ENCODE peak calls at places on chromosomes 16 and 17, in eight cellular contexts. X, Z, J, B, E, P, S and N are unnamed samples.

GRCh38 chr16:74261068-74261467 is 35.5 kb upstream of the PSMD7 start:
- DNase-seq in X (no peak), S (no peak), Z (peak; percentile 37), B (no peak), E (peak; percentile 39), J (peak; percentile 26), P (no peak), N (no peak)

GRCh38 chr17:20952183-20952582 is 90.6 kb downstream of the USP22 start:
- DNase-seq in X (no peak), J (no peak), Z (no peak), B (no peak), P (no peak), E (no peak), S (peak; percentile 51), N (no peak)

GRCh38 chr17:34420254-34420766 is 57.3 kb upstream of the CCL1 start:
- DNase-seq in J (peak; percentile 60), B (peak; percentile 73), X (peak; percentile 71), P (peak; percentile 43), S (peak; percentile 46), E (peak; percentile 61), Z (peak; percentile 24), N (peak; percentile 54)

GRCh38 chr17:65022751-65023421 is 33.7 kb downstream of the GNA13 start:
- DNase-seq in S (peak; percentile 97), B (no peak), E (peak; percentile 39), J (peak; percentile 76), X (peak; percentile 28), Z (no peak), P (no peak), N (peak; percentile 41)

GRCh38 chr17:42347198-42347597 is 41.0 kb downstream of the STAT3 start:
- DNase-seq in S (peak; percentile 77), B (peak; percentile 84), E (peak; percentile 86), X (peak; percentile 72), J (peak; percentile 90), Z (peak; percentile 55), P (peak; percentile 44), N (peak; percentile 91)

GRCh38 chr17:7213895-7214299 is 5.7 kb downstream of the DLG4 start:
- DNase-seq in S (peak; percentile 69), Z (no peak), P (peak; percentile 60), X (peak; percentile 84), J (peak; percentile 80), B (peak; percentile 92), E (peak; percentile 87), N (peak; percentile 81)

GRCh38 chr16:29662000-29662728 is 883 bp upstream of the SPN start:
- DNase-seq in S (no peak), Z (no peak), E (no peak), X (no peak), B (no peak), P (no peak), J (no peak), N (no peak)

GRCh38 chr16:60100371-60100770 is 1366.3 kb upstream of the GOT2 start:
- DNase-seq in X (no peak), B (no peak), S (no peak), J (no peak), P (no peak), Z (no peak), E (no peak), N (no peak)

GRCh38 chr17:76948726-76949342 is 80.6 kb downstream of the MGAT5B start:
- DNase-seq in P (no peak), J (no peak), E (no peak), S (no peak), X (no peak), Z (no peak), B (no peak), N (no peak)

GRCh38 chr16:60748366-60748765 is 1287.9 kb downstream of the CDH8 start:
- DNase-seq in X (no peak), B (no peak), Z (no peak), S (no peak), P (no peak), E (no peak), J (no peak), N (no peak)

GRCh38 chr16:89289428-89290395 is 72.2 kb downstream of the ZNF778 start:
- DNase-seq in B (peak; percentile 84), J (peak; percentile 68), X (peak; percentile 70), P (peak; percentile 59), S (peak; percentile 42), E (peak; percentile 66), Z (peak; percentile 75), N (peak; percentile 58)

GRCh38 chr17:74736423-74737298 is at the start of gene RAB37:
- DNase-seq in P (no peak), E (no peak), Z (peak; percentile 48), B (no peak), J (peak; percentile 44), X (no peak), S (no peak), N (no peak)

DNA sequence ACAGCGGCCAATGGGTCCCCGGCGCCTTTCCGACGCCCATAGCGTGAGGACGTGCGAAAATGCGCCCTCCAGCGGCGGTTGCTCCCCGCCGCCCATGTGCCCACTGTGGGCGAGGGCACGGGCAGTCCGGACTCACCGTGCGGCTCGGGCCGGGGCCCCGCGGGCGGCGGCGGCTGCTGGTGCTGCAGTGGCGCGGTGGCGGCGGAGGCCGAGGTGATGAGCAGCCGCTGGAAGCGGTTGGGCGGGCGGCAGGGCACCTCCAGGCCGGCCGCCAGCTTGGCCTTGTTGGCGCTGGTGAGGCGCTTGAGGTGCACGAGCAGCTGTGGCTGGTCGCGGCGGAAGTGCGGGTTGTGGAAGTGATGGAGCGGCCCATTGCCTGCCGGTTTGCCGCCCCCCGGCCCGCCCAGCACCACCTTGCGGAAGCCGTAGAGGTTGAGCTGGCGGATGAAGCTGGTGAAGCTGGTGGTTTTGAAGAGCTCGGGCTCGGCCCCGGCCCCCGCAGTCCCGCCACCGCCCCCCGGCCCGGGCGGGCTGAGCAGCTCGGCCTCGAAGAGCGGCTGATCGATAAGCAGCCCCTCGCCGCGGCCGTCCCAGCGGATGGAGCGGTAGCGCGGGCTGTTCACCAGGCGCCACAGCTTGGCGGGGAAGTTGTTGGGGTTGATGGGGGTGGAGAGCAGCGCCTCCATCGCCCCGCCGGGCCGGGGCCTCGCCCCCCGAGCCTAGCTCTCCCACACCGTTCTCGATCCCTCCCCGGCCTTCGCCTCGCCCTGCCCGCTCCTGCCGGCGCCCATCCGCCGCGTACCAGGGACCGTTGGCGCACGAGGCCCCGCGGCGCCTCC is at the start of gene HSF5:
- DNase-seq in S (no peak), X (peak; percentile 6), J (no peak), E (peak; percentile 3), P (no peak), Z (peak; percentile 28), B (no peak), N (no peak)
- H3K4me3 ChIP-seq in S (no peak within 1 kb of the TSS), X (no peak within 1 kb of the TSS), J (no peak within 1 kb of the TSS), E (no peak within 1 kb of the TSS), P (no peak within 1 kb of the TSS), Z (no peak within 1 kb of the TSS), B (peak within 1 kb of the TSS; percentile 23), N (no peak within 1 kb of the TSS)

GRCh38 chr16:87057291-87057881 is 259.8 kb downstream of the C16orf95 start:
- DNase-seq in E (peak; percentile 27), X (no peak), J (peak; percentile 33), Z (no peak), S (no peak), B (peak; percentile 24), P (no peak), N (no peak)
- TF ChIP-seq CTCF in E (peak; percentile 35), X (no peak), J (peak; percentile 35), Z (no peak), S (no peak), B (no peak), P (peak; percentile 17), N (peak; percentile 21)

GRCh38 chr16:26765087-26765486 is 301.6 kb upstream of the C16orf82 start:
- DNase-seq in B (no peak), J (peak; percentile 12), E (no peak), P (peak; percentile 13), S (no peak), X (no peak), Z (no peak), N (no peak)
- H3K4me3 ChIP-seq in B (no peak overlapping the region), J (no peak overlapping the region), E (no peak overlapping the region), P (no peak overlapping the region), S (no peak overlapping the region), X (no peak overlapping the region), Z (no peak overlapping the region), N (no peak overlapping the region)

GRCh38 chr16:6331770-6332169 is 1000.9 kb upstream of the RBFOX1 start:
- DNase-seq in Z (no peak), B (no peak), E (no peak), P (no peak), S (no peak), J (no peak), X (no peak), N (no peak)

GRCh38 chr16:6335072-6335471 is 997.6 kb upstream of the RBFOX1 start:
- DNase-seq in X (peak; percentile 3), Z (no peak), P (no peak), J (peak; percentile 1), B (no peak), E (no peak), S (no peak), N (no peak)
- TF ChIP-seq CTCF in X (peak; percentile 51), Z (peak; percentile 24), P (no peak), J (peak; percentile 38), B (no peak), E (peak; percentile 48), S (peak; percentile 31), N (peak; percentile 30)

DNA sequence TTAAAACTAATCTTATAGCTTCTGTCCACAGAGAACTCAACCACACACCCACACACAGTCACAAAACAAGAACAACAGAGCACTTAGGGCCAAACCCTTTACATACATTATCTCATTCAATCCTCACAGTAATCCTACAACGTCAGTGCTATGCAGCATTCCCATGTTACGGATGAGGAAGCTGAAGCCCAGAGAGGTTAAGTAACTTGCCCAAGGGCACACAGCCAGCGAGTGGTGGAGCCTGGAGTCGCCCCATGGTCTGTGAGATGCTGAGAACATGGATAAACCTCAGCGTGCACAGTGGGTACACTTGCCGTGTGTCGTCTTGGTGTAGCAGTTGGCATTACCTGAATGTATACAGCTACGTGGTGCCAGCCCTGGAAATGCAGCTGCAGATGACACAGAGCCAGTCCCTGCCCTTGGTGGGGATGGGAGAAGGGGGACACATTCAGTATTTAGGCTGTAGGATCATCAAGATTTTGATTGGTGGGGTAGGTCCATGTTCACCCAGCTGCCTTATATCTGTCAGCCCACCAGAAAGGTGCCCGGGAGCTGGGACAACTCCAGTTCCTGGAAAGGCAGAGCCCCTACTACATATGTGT is 177.0 kb downstream of the IRF8 start:
- DNase-seq in P (no peak), S (no peak), Z (no peak), E (no peak), B (peak; percentile 64), J (no peak), X (no peak), N (no peak)
- H3K4me3 ChIP-seq in P (no peak overlapping the region), S (no peak overlapping the region), Z (no peak overlapping the region), E (no peak overlapping the region), B (no peak overlapping the region), J (no peak overlapping the region), X (no peak overlapping the region), N (no peak overlapping the region)

GRCh38 chr17:26775219-26775822 is 518.6 kb upstream of the WSB1 start:
- DNase-seq in J (no peak), E (no peak), X (no peak), S (no peak), B (no peak), Z (no peak), P (no peak), N (no peak)
- TF ChIP-seq CTCF in J (no peak), E (no peak), X (no peak), S (no peak), B (no peak), Z (no peak), P (no peak), N (no peak)